ENCODE peak calls at places on chromosome 13, in seven cellular contexts. M is testis, Y is stomach, O is breast epithelium, I is tibial nerve, A is body of pancreas, J is GM12891. U is an unnamed sample.

GRCh38 chr13:111629457-111629856 is 309.0 kb downstream of the TEX29 start:
- DNase-seq in M (no peak), Y (no peak), O (no peak), I (no peak), A (no peak), J (no peak), U (no peak)

GRCh38 chr13:30806784-30807183 is 71.4 kb downstream of the ALOX5AP start:
- DNase-seq in M (no peak), Y (no peak), O (no peak), I (no peak), A (no peak), J (no peak), U (no peak)

GRCh38 chr13:33126909-33127607 is 110.8 kb downstream of the KL start:
- DNase-seq in M (no peak), Y (no peak), O (no peak), I (no peak), A (no peak), J (no peak), U (no peak)

GRCh38 chr13:101242720-101243119 is 173.6 kb downstream of the NALCN start:
- DNase-seq in M (no peak), Y (no peak), O (no peak), I (no peak), A (no peak), J (no peak), U (no peak)

GRCh38 chr13:99506632-99507031 is 5.4 kb downstream of the TM9SF2 start:
- DNase-seq in M (no peak), Y (no peak), O (no peak), I (no peak), A (no peak), J (no peak), U (no peak)

GRCh38 chr13:63944896-63945295 is 2529.2 kb upstream of the PCDH20 start:
- DNase-seq in M (no peak), Y (no peak), O (no peak), I (no peak), A (no peak), J (no peak), U (no peak)

GRCh38 chr13:30766957-30767603 is 31.7 kb downstream of the ALOX5AP start:
- DNase-seq in M (no peak), Y (no peak), O (no peak), I (no peak), A (no peak), J (no peak), U (no peak)

GRCh38 chr13:109593230-109593629 is 193.2 kb downstream of the IRS2 start:
- DNase-seq in M (no peak), Y (no peak), O (no peak), I (no peak), A (no peak), J (no peak), U (no peak)

GRCh38 chr13:109844396-109844795 is 58.0 kb upstream of the IRS2 start:
- DNase-seq in M (peak), Y (peak), O (no peak), I (no peak), A (peak), J (no peak), U (no peak)

GRCh38 chr13:51556740-51557139 is 27.5 kb upstream of the WDFY2 start:
- DNase-seq in M (no peak), Y (no peak), O (no peak), I (no peak), A (no peak), J (no peak), U (no peak)

GRCh38 chr13:51222510-51223283 is 499 bp downstream of the FAM124A start:
- DNase-seq in M (no peak), Y (no peak), O (no peak), I (peak), A (no peak), J (no peak), U (no peak)

GRCh38 chr13:99658266-99658991 is 157.2 kb downstream of the TM9SF2 start:
- DNase-seq in M (peak), Y (peak), O (peak), I (peak), A (no peak), J (no peak), U (peak)

DNA sequence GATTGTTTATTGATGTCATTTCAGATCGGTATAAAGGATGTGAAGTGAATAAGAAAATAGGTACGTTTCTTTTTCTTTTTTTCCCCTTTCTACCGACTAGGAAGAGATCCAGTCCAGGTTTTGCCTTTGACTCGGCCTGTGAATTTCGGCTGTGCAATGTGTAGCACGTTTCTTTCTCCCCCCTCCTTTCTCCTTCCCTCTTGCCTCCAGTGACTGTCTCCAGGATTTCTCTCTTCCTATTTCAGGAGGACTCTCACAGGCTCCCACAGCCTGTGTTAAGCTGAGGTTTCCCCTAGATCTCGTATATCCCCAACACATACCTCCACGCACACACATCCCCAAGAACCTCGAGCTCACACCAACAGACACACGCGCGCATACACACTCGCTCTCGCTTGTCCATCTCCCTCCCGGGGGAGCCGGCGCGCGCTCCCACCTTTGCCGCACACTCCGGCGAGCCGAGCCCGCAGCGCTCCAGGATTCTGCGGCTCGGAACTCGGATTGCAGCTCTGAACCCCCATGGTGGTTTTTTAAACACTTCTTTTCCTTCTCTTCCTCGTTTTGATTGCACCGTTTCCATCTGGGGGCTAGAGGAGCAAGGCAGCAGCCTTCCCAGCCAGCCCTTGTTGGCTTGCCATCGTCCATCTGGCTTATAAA is at the start of gene GPC6:
- DNase-seq in M (peak), Y (no peak), O (no peak), I (peak), A (no peak), J (no peak), U (peak)
- TF ChIP-seq POLR2A in M (no peak), Y (no peak), O (no peak), I (no peak), A (no peak), J (no peak), U (no peak)

GRCh38 chr13:59533561-59534337 is 630.0 kb downstream of the DIAPH3 start:
- DNase-seq in M (no peak), Y (no peak), O (no peak), I (no peak), A (no peak), J (no peak), U (no peak)
- TF ChIP-seq POLR2A in M (no peak), Y (no peak), O (no peak), I (no peak), A (no peak), J (no peak), U (no peak)

GRCh38 chr13:98264877-98265276 is 87.8 kb upstream of the RNF113B start:
- DNase-seq in M (no peak), Y (no peak), O (no peak), I (no peak), A (no peak), J (no peak), U (no peak)

GRCh38 chr13:98263841-98264240 is 86.8 kb upstream of the RNF113B start:
- DNase-seq in M (no peak), Y (no peak), O (no peak), I (no peak), A (no peak), J (no peak), U (no peak)

GRCh38 chr13:98265669-98266551 is 88.8 kb upstream of the RNF113B start:
- DNase-seq in M (peak), Y (peak), O (no peak), I (peak), A (peak), J (no peak), U (no peak)

GRCh38 chr13:98269386-98269785 is 92.3 kb upstream of the RNF113B start:
- DNase-seq in M (no peak), Y (no peak), O (no peak), I (no peak), A (no peak), J (no peak), U (no peak)

DNA sequence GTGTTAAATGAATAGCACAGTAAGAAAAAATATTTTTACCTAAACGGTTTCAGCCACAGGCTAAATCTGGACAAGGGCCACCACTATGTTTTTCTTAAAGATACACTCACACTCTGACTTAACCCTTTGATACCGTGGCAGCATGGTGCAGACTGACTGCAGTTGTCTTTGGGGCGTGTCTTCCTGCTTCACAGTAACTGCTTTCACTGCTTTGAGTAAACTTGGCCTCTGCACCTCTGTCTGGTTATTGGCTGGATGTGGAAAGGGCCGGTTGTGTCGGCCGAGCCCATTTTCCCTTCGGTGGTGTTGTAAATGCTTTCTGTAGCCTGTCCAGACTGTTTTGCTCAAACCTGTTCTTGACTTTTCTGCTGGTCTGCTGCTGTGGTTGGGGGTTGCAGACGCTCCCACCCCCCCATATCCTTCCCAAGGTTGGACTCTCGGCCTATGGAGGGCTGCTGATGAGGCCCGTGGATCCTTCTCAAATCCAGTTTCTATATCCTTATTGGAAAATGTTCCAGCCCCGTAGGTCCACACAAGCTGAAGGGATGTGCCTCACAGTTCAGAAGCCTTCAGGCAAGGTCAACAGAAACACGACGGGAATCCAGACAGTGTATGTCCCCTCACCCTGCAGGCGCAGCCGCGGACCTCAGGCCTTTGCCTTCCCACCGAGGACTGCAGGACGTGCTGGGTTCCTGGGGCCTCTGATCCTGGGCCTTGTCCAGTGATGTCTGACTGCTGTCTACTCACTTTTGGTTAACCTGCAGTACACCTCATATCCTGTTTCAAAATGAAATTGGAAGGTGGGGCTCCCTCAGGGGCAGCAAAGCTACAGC is 90.2 kb upstream of the RNF113B start:
- DNase-seq in M (no peak), Y (peak), O (no peak), I (peak), A (peak), J (peak), U (no peak)
- TF ChIP-seq POLR2A in M (no peak), Y (no peak), O (no peak), I (no peak), A (no peak), J (no peak), U (no peak)

GRCh38 chr13:79907527-79907926 is 426.6 kb downstream of the NDFIP2 start:
- DNase-seq in M (no peak), Y (no peak), O (no peak), I (no peak), A (no peak), J (no peak), U (no peak)
- TF ChIP-seq POLR2A in M (no peak), Y (no peak), O (no peak), I (no peak), A (no peak), J (no peak), U (no peak)

DNA sequence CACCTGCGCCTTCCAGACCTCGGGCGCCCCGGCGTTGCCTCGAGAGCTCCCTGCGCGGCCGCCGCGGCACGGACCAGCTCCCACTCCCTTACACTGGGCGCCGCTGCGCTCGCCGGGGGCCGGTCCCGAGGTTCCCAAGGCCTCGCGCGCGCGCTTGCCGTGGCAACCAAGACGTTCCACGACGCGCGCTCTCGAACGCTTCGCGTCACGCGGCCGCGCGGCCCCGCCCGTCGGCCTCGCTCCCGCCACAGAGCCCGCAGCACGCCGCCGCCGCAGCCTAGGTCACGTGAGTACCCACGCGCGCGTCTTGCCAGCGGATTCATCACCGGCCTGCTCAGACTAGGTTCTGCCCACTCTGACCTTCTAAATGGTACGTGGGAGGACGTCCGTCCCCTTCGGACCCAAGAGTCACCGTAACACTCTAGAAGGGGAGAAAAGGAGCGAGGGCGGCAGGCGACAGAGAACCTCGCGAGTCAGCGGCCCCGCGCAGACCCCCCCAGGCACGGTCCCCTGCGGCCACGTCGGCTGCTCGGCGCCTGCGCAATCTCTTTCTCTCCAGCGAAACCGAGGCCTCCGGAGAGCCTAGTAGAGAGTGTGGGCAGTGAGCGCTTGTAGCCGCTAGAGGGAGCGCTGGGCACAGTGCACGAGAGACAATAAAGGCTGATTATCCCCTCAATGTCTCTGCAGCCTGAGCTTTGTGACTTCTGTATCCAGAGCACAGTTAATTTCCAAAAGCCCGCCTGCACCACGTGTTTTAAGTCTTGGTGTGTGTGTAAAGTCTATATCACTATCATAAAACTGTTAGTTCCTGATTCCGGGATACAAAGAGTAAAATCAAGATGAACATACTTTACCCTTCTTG is at the start of gene SPART:
- DNase-seq in M (peak), Y (peak), O (peak), I (peak), A (peak), J (peak), U (peak)
- TF ChIP-seq POLR2A in M (peak), Y (no peak), O (peak), I (peak), A (peak), J (no peak), U (peak)

GRCh38 chr13:65488606-65489005 is 1741.5 kb downstream of the PCDH9 start:
- DNase-seq in M (no peak), Y (no peak), O (no peak), I (no peak), A (no peak), J (no peak), U (no peak)
- TF ChIP-seq POLR2A in M (no peak), Y (no peak), O (no peak), I (no peak), A (no peak), J (no peak), U (no peak)

DNA sequence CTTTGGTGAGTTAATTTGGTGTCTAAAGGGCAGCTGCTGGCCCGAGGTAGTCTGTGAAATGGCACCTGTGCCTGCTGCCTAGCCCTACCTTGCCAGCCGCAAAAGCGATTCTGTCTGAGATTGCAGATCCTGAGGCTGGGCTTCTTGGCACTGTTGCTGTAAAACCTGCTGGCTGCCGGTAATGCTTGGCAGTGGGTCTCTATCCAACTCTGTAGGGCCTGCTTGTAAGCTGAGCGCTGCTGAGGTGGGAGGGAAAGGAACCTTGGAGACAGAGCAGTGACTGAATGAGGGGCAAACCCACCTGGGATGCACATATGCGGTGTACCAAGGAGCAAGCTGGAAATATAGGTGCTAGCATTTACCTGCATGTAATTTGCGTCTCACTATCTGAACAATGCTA is 11.7 kb downstream of the LCP1 start:
- DNase-seq in M (no peak), Y (peak), O (no peak), I (no peak), A (peak), J (no peak), U (no peak)
- TF ChIP-seq POLR2A in M (no peak), Y (no peak), O (no peak), I (no peak), A (no peak), J (no peak), U (no peak)

DNA sequence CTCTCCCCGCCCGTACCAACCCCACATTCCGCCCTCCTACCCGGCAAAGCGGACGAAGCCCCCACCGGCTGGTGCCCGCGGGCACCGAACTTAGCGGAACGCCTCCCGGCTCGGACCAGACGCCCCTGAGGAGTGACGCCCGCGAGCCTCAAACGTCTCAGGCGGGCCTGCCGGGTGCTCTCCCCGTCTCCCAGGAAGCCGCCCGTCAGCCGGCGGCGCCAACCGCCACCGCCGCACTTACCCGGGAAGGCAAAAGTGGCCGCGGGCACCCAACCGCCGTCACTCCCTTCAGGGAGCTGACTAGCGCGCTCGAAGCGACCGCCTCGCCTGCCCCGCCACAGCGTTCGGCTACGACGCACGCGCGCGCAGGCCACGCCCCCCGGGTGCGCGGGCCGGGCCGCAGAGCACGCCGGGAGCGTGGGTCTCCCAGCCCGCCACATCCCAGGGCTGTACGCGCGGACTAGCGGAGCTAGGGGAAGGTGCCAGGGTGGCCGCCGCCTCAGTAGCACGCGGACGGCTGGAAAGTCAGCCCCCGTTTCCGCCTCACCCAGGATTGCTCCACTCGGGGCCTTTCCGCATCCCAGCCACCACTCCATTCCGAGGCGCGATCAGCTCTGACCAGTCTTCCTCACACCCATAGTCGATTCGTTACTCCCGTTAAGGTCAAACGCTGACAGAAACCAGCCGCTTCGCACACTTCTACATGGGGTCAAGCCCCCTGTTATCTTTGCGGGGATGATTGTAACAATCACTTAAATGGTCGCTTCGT is at the start of gene TEX30:
- DNase-seq in M (peak), Y (peak), O (peak), I (peak), A (peak), J (peak), U (peak)
- TF ChIP-seq POLR2A in M (no peak), Y (no peak), O (peak), I (peak), A (peak), J (peak), U (peak)

U was measured in erythroblast.